ENCODE peak calls at places on chromosome 7, in six cellular contexts. C, E, N, M, R and D are unnamed samples.

GRCh38 chr7:33778195-33778594 is 127.1 kb upstream of the BMPER start:
- DNase-seq in N (no peak), M (no peak), R (no peak), C (no peak), E (no peak), D (no peak)

GRCh38 chr7:5216931-5217330 is 26.9 kb downstream of the WIPI2 start:
- DNase-seq in C (no peak), R (no peak), M (peak; percentile 4), E (no peak), N (no peak), D (no peak)

GRCh38 chr7:15561840-15562239 is at the start of gene AGMO:
- DNase-seq in M (peak; percentile 76), E (peak; percentile 87), R (no peak), N (no peak), C (no peak), D (peak; percentile 63)

GRCh38 chr7:11492307-11492706 is 339.7 kb downstream of the THSD7A start:
- DNase-seq in N (no peak), M (no peak), E (no peak), C (no peak), R (no peak), D (no peak)

GRCh38 chr7:43341132-43341531 is 228.7 kb downstream of the HECW1 start:
- DNase-seq in N (no peak), E (no peak), M (no peak), R (no peak), C (no peak), D (no peak)

GRCh38 chr7:20236790-20237189 is 19.6 kb upstream of the MACC1 start:
- DNase-seq in R (no peak), E (no peak), C (no peak), N (no peak), M (no peak), D (no peak)

GRCh38 chr7:138008588-138009349 is 6.9 kb upstream of the CREB3L2 start:
- DNase-seq in C (no peak), N (peak; percentile 77), M (no peak), E (peak; percentile 38), R (peak; percentile 68), D (peak; percentile 36)

GRCh38 chr7:141333459-141333858 is 217.8 kb upstream of the AGK start:
- DNase-seq in N (no peak), R (no peak), M (no peak), E (no peak), C (no peak), D (no peak)

GRCh38 chr7:12757443-12757842 is 70.0 kb downstream of the ARL4A start:
- DNase-seq in N (no peak), M (no peak), E (no peak), C (no peak), R (no peak), D (peak; percentile 60)

GRCh38 chr7:107746006-107746405 is 2.1 kb downstream of the CBLL1 start:
- DNase-seq in E (no peak), N (no peak), R (no peak), M (no peak), C (no peak), D (no peak)

GRCh38 chr7:19508821-19509220 is 200.0 kb downstream of the POLR1F start:
- DNase-seq in R (no peak), N (no peak), M (no peak), E (no peak), C (no peak), D (no peak)

GRCh38 chr7:18364403-18364795 is 131.2 kb upstream of the HDAC9 start:
- DNase-seq in R (no peak), M (no peak), N (no peak), E (no peak), C (no peak), D (no peak)

GRCh38 chr7:67696878-67697277 is 700.2 kb downstream of the TYW1 start:
- DNase-seq in R (no peak), E (no peak), N (no peak), C (no peak), M (no peak), D (peak; percentile 15)

GRCh38 chr7:2163565-2163964 is 69.2 kb downstream of the MAD1L1 start:
- DNase-seq in R (no peak), C (no peak), N (no peak), M (no peak), E (no peak), D (no peak)

GRCh38 chr7:6622129-6622710 is 6.8 kb downstream of the ZNF853 start:
- DNase-seq in M (no peak), N (no peak), R (no peak), C (no peak), E (no peak), D (no peak)

GRCh38 chr7:142134944-142135343 is 23.4 kb downstream of the MGAM2 start:
- DNase-seq in M (no peak), R (no peak), C (no peak), N (no peak), E (peak; percentile 25), D (peak; percentile 23)

GRCh38 chr7:101858437-101859385 is 41.3 kb downstream of the CUX1 start:
- DNase-seq in N (peak; percentile 70), C (no peak), E (no peak), R (no peak), M (no peak), D (peak; percentile 44)

GRCh38 chr7:116988363-116988989 is 35.2 kb downstream of the ST7 start:
- DNase-seq in E (no peak), N (no peak), M (no peak), C (no peak), R (no peak), D (no peak)

GRCh38 chr7:30805931-30806330 is 34.7 kb downstream of the MINDY4 start:
- DNase-seq in R (no peak), C (no peak), E (no peak), M (no peak), N (no peak), D (no peak)

GRCh38 chr7:121328508-121329459 is at the start of gene WNT16:
- DNase-seq in E (no peak), R (no peak), M (no peak), C (no peak), N (no peak), D (no peak)

GRCh38 chr7:116138202-116138801 is 72.0 kb upstream of the TES start:
- DNase-seq in R (peak; percentile 65), C (no peak), E (peak; percentile 24), M (no peak), N (peak; percentile 45), D (peak; percentile 46)

DNA sequence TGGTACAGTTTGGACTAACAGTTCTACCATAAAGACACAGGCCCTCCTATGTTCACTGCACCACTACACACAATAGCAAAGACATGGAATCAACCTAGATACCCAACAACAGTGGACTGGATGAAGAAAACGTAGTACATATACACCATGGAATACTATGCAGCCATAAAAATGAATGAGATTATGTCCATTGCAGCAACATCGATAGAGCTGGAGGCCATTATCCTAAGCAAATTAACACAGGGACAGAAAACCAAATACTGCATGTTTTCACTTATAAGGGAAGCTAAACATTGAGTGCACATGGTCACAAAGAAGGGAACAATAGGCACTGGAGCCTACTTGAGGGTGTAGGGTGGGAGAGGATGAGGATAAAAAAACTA is 75.0 kb downstream of the MEST start:
- DNase-seq in E (no peak), R (no peak), M (no peak), N (no peak), C (no peak), D (no peak)
- H3K27ac ChIP-seq in E (no peak overlapping the region), R (no peak overlapping the region), M (no peak overlapping the region), N (no peak overlapping the region), C (no peak overlapping the region), D (no peak overlapping the region)

DNA sequence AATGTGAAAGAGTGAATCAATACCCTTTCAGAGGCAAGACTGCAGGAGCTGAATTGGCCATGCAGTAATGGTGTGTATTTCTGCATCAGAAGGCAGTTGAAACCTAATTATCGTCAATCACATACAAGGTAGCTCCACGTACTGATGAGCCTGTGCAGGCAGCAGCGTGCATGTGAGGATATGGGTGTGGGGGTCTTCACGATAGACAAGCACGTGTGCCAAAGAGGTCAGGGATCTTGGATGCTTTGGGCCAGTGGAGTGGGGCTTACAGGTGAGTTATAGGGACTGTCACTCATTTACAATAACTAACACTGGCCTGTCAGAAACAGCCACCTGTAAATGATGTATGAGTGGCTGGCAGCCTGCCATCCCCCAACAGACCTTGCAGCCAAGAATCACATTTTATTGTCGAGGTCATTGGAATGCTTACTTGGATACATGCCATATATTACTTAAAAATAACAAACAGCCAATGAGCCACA is 210.9 kb downstream of the SKAP2 start:
- DNase-seq in R (no peak), N (no peak), E (peak; percentile 37), M (no peak), C (no peak), D (no peak)
- H3K27ac ChIP-seq in R (no peak overlapping the region), N (no peak overlapping the region), E (no peak overlapping the region), M (no peak overlapping the region), C (no peak overlapping the region), D (no peak overlapping the region)

DNA sequence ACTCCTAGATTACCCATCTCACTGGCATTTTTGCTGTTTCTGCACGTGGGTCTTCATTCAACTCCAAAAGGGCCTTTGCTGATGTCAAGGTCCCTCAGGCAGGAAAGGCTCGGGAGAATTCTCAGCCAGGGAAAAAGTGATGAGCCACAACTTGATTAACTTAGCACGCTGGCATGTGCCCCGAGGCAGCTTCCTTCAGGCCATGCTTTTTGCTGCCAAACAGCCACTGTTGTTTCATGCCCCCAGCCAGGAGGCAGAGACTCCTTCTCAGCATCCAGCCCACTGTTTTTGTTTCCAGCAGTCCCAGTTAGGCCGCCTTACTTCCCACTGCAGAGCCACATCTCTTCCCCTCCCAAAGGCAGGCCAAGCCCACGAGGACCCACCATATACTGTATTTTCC is 266.5 kb upstream of the YAE1 start:
- DNase-seq in R (no peak), C (no peak), M (no peak), N (no peak), E (no peak), D (no peak)
- H3K27ac ChIP-seq in R (no peak overlapping the region), C (no peak overlapping the region), M (no peak overlapping the region), N (no peak overlapping the region), E (no peak overlapping the region), D (no peak overlapping the region)

GRCh38 chr7:55130079-55130476 is 111.3 kb downstream of the EGFR start:
- DNase-seq in R (no peak), M (no peak), E (no peak), N (no peak), C (no peak), D (peak; percentile 36)

GRCh38 chr7:55128693-55129394 is 110.0 kb downstream of the EGFR start:
- DNase-seq in E (no peak), R (no peak), M (peak; percentile 66), N (no peak), C (no peak), D (no peak)

GRCh38 chr7:55129409-55130078 is 110.7 kb downstream of the EGFR start:
- DNase-seq in C (no peak), R (no peak), M (no peak), E (peak; percentile 59), N (no peak), D (peak; percentile 35)

GRCh38 chr7:55131421-55131929 is 112.7 kb downstream of the EGFR start:
- DNase-seq in R (no peak), N (no peak), M (no peak), E (no peak), C (no peak), D (no peak)

DNA sequence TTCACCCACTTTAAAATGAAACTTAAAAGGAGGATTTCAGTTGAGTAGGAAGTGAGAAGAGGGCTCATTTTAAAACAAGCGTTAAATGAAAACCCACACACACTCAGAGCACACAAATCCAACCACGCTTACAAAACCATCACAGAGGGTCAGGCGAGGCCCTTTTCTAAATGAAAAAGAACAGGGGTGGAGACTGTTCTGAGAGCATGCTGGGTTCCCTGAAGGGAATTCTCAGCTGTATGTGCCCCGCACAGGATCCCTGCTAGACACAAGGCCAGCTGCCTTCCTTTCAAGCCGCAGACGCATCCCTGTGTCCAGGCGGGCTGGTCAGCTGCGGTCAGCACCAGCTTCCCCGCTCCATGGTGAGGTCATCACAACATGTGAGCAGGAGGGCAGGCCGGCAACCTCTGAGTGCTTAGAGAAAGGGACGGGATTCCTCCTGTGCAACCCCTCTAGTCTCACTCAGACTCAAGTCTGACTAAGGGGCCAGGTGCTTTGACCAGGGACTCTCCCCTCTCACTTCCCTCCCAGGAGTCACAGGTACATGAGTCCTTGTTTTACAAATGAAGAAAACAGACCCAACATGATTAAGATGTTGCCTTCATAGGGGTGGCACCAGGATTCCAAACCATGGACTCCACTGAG is 111.9 kb downstream of the EGFR start:
- DNase-seq in N (no peak), R (no peak), E (no peak), C (no peak), M (peak; percentile 55), D (no peak)
- H3K27ac ChIP-seq in N (no peak overlapping the region), R (peak overlapping the region; percentile 99), E (peak overlapping the region; percentile 77), C (peak overlapping the region; percentile 59), M (peak overlapping the region; percentile 85), D (peak overlapping the region; percentile 93)